ENCODE peak calls at places on chromosomes 3 and 15, in seven cellular contexts. P, S, D, T, E, F and J are unnamed samples.

GRCh38 chr3:85304360-85304964 is 345.7 kb downstream of the CADM2 start:
- DNase-seq in P (no peak), F (peak), T (peak), E (no peak), S (no peak), D (no peak), J (no peak)

GRCh38 chr3:44845528-44846520 is 15.9 kb upstream of the TMEM42 start:
- DNase-seq in E (no peak), P (no peak), T (no peak), D (no peak), S (no peak), F (peak), J (no peak)

GRCh38 chr3:123158330-123158729 is 43.4 kb upstream of the SEC22A start:
- DNase-seq in S (no peak), E (no peak), T (no peak), F (peak), D (no peak), P (no peak), J (no peak)

GRCh38 chr3:12159227-12159601 is 502 bp upstream of the TIMP4 start:
- DNase-seq in T (no peak), F (no peak), E (no peak), S (no peak), P (no peak), D (peak), J (no peak)

GRCh38 chr3:81908596-81908995 is 147.2 kb upstream of the GBE1 start:
- DNase-seq in S (no peak), D (no peak), T (no peak), E (no peak), P (no peak), F (no peak), J (no peak)

GRCh38 chr3:179811321-179812095 is 158.7 kb downstream of the USP13 start:
- DNase-seq in E (peak), T (peak), S (peak), D (peak), P (peak), F (peak), J (peak)

GRCh38 chr3:136949708-136950107 is 8.1 kb upstream of the IL20RB start:
- DNase-seq in E (no peak), D (no peak), P (no peak), S (no peak), T (no peak), F (no peak), J (no peak)

GRCh38 chr3:70851066-70851465 is 538.6 kb upstream of the MDFIC2 start:
- DNase-seq in T (no peak), S (no peak), P (no peak), E (no peak), F (no peak), D (no peak), J (no peak)

GRCh38 chr3:31635586-31635985 is 102.9 kb downstream of the STT3B start:
- DNase-seq in E (no peak), F (no peak), P (no peak), D (no peak), T (no peak), S (no peak), J (no peak)

GRCh38 chr3:144384241-144384979 is 412.8 kb downstream of the DIPK2A start:
- DNase-seq in T (no peak), P (no peak), E (no peak), D (no peak), S (no peak), F (no peak), J (no peak)

GRCh38 chr15:99169769-99170311 is 65.0 kb downstream of the SYNM start:
- DNase-seq in F (no peak), T (no peak), E (no peak), P (no peak), S (no peak), D (no peak), J (no peak)

GRCh38 chr15:70090436-70091291 is 7.1 kb downstream of the TLE3 start:
- DNase-seq in T (no peak), E (no peak), P (no peak), D (no peak), S (no peak), F (no peak), J (no peak)

DNA sequence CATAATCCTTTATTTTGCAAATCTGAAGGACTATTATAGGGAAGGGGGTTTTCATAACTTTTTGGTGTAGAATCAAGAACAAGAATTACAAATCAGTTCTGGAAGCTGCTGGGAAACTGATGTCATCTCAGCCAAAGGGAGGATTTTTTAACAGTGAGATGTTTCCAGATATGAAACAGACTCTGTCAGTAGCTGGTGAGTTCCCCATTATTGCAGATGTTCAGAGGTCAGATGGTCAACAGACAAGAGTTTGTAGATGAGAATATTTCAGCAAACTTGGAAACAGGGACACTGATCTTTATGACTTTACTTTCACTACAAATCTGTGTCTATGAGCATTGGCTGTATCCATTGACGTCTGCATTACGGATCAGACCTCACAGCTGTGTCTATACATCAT is 71.9 kb upstream of the LPP start:
- DNase-seq in P (no peak), F (no peak), E (no peak), S (no peak), T (no peak), D (no peak), J (no peak)
- TF ChIP-seq SIN3A in P (no peak), F (no peak), E (no peak), S (no peak), T (no peak), D (no peak), J (no peak)

GRCh38 chr15:31160740-31161495 is 59.4 kb upstream of the TRPM1 start:
- DNase-seq in F (no peak), D (no peak), E (no peak), T (no peak), P (no peak), S (no peak), J (no peak)

GRCh38 chr15:31162721-31163510 is 61.4 kb upstream of the TRPM1 start:
- DNase-seq in D (no peak), P (no peak), T (no peak), F (no peak), S (no peak), E (no peak), J (no peak)

GRCh38 chr15:31161990-31162389 is 60.5 kb upstream of the TRPM1 start:
- DNase-seq in F (no peak), T (no peak), S (no peak), E (peak), D (no peak), P (no peak), J (no peak)

GRCh38 chr15:31164573-31164912 is 63.0 kb upstream of the TRPM1 start:
- DNase-seq in D (no peak), P (no peak), T (no peak), S (no peak), E (no peak), F (no peak), J (no peak)

GRCh38 chr15:31163769-31164572 is 62.4 kb upstream of the TRPM1 start:
- DNase-seq in S (no peak), E (no peak), P (no peak), T (no peak), D (no peak), F (no peak), J (no peak)
- TF ChIP-seq SIN3A in S (no peak), E (no peak), P (no peak), T (no peak), D (no peak), F (no peak), J (no peak)

DNA sequence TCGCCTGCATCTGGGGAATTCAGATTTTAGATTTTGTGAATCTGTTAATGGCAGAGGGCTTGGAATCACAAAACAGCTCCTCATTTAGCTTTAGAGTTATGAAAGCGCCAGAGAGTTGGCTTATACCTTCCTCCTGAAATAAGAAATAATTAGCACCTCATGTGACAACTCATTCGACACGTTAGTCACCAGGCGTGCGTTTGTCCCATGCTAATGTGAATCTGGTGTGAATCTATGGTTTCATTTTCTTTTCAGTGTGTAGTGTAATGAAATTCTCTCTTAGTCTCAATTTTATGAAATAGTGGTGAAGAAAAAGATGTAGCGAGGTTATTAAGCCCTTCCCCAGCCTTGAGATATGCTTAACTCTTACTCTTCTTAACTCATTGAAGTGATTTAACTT is 89.4 kb downstream of the EDEM1 start:
- DNase-seq in P (no peak), F (no peak), E (no peak), D (no peak), S (no peak), T (no peak), J (no peak)
- TF ChIP-seq SIN3A in P (no peak), F (no peak), E (no peak), D (no peak), S (no peak), T (no peak), J (no peak)

GRCh38 chr3:39349080-39349479 is 19.6 kb downstream of the CCR8 start:
- DNase-seq in P (no peak), D (no peak), T (peak), F (no peak), S (no peak), E (no peak), J (no peak)

GRCh38 chr3:39347586-39347876 is 18.0 kb downstream of the CCR8 start:
- DNase-seq in D (no peak), F (no peak), S (no peak), T (no peak), E (no peak), P (no peak), J (no peak)

GRCh38 chr3:39344746-39345344 is 15.3 kb downstream of the CCR8 start:
- DNase-seq in F (no peak), T (no peak), D (no peak), E (no peak), S (no peak), P (no peak), J (no peak)

GRCh38 chr3:39346785-39347585 is 17.5 kb downstream of the CCR8 start:
- DNase-seq in P (no peak), E (peak), S (no peak), F (no peak), D (no peak), T (no peak), J (no peak)

GRCh38 chr3:39350714-39351113 is 21.2 kb downstream of the CCR8 start:
- DNase-seq in T (no peak), S (no peak), F (no peak), D (no peak), E (no peak), P (no peak), J (no peak)
- TF ChIP-seq SIN3A in T (no peak), S (no peak), F (no peak), D (no peak), E (no peak), P (no peak), J (no peak)